ENCODE peak calls at places on chromosomes 5 and 9, in eight cellular contexts. P is smooth muscle cell of the brain vasculature; K is NCI-H345; C is amniotic stem cell; O is stimulated activated CD8-positive, alpha-beta memory T cell treated with anti-CD3 and anti-CD28 coated beads, Interleukin-4, amount 100 ng/mL, for 48 hours; R is AML-193; H is iPS-NIHi11; A is cerebellar cortex. S is an unnamed sample.

GRCh38 chr9:5553211-5553610 is 42.9 kb downstream of the PDCD1LG2 start:
- DNase-seq in H (no peak), A (no peak), C (no peak), R (no peak), K (no peak), P (peak; percentile 35), O (no peak), S (no peak)

GRCh38 chr5:6728011-6728794 is 15.0 kb downstream of the TENT4A start:
- DNase-seq in H (peak; percentile 35), A (no peak), P (no peak), K (peak; percentile 51), R (no peak), C (no peak), O (peak; percentile 40), S (no peak)

GRCh38 chr9:107263289-107263688 is 19.8 kb upstream of the RAD23B start:
- DNase-seq in O (no peak), A (no peak), R (no peak), C (no peak), P (no peak), K (no peak), H (no peak), S (no peak)

GRCh38 chr5:42808888-42809611 is 2.6 kb downstream of the SELENOP start:
- DNase-seq in R (no peak), K (no peak), H (no peak), C (no peak), O (no peak), A (no peak), P (no peak), S (no peak)

GRCh38 chr5:128436825-128437224 is 101.2 kb downstream of the FBN2 start:
- DNase-seq in H (no peak), K (no peak), O (no peak), C (peak; percentile 62), P (peak; percentile 37), A (no peak), R (no peak), S (no peak)

GRCh38 chr5:134851307-134851923 is 5.6 kb downstream of the C5orf24 start:
- DNase-seq in C (no peak), K (peak; percentile 16), H (no peak), R (peak; percentile 52), O (no peak), A (peak; percentile 43), P (no peak), S (no peak)

GRCh38 chr5:140295414-140295813 is 7.5 kb downstream of the PFDN1 start:
- DNase-seq in C (peak; percentile 89), K (peak; percentile 17), A (peak; percentile 42), H (no peak), O (peak; percentile 37), R (peak; percentile 42), P (peak; percentile 84), S (peak; percentile 93)

GRCh38 chr9:95284152-95284551 is 33.4 kb downstream of the FANCC start:
- DNase-seq in A (no peak), K (no peak), O (no peak), P (no peak), H (no peak), C (no peak), R (no peak), S (no peak)

GRCh38 chr9:69885474-69885929 is 64.9 kb downstream of the CFAP95 start:
- DNase-seq in H (peak; percentile 53), C (no peak), P (no peak), A (no peak), R (no peak), O (no peak), K (no peak), S (no peak)

GRCh38 chr5:132501961-132502931 is 11.7 kb upstream of the IRF1 start:
- DNase-seq in C (no peak), H (no peak), A (no peak), R (no peak), O (no peak), K (no peak), P (no peak), S (no peak)

GRCh38 chr9:126363250-126363649 is 36.6 kb downstream of the MVB12B start:
- DNase-seq in A (no peak), O (no peak), K (no peak), R (no peak), C (no peak), P (no peak), H (no peak), S (no peak)

GRCh38 chr9:69443178-69443577 is 118.2 kb downstream of the ENTREP1 start:
- DNase-seq in H (peak; percentile 29), P (no peak), R (no peak), K (peak; percentile 83), C (no peak), O (no peak), A (no peak), S (no peak)

GRCh38 chr5:135185461-135186075 is 151.5 kb upstream of the PITX1 start:
- DNase-seq in K (peak; percentile 24), P (no peak), A (no peak), C (peak; percentile 20), H (no peak), R (no peak), O (no peak), S (peak; percentile 55)

GRCh38 chr5:179368806-179369529 is 23.7 kb upstream of the ADAMTS2 start:
- DNase-seq in P (no peak), R (no peak), O (no peak), K (no peak), A (no peak), C (no peak), H (no peak), S (no peak)

GRCh38 chr5:11385251-11385900 is 518.9 kb downstream of the CTNND2 start:
- DNase-seq in O (no peak), K (no peak), P (no peak), A (no peak), H (peak; percentile 41), C (no peak), R (no peak), S (no peak)

GRCh38 chr9:97307091-97307490 is 368 bp upstream of the CCDC180 start:
- DNase-seq in A (no peak), C (no peak), R (no peak), H (peak; percentile 92), O (peak; percentile 37), K (no peak), P (peak; percentile 49), S (no peak)

GRCh38 chr5:100668511-100668910 is 133.3 kb downstream of the FAM174A start:
- DNase-seq in K (no peak), O (no peak), P (no peak), H (no peak), R (no peak), C (no peak), A (no peak), S (no peak)

GRCh38 chr9:130304643-130305042 is 39.1 kb downstream of the HMCN2 start:
- DNase-seq in K (no peak), R (no peak), C (no peak), O (no peak), A (no peak), P (no peak), H (no peak), S (no peak)

GRCh38 chr5:102223542-102224444 is 72.3 kb downstream of the SLCO4C1 start:
- DNase-seq in O (no peak), C (no peak), R (peak; percentile 51), A (peak; percentile 21), H (peak; percentile 14), K (peak; percentile 56), P (no peak), S (no peak)

GRCh38 chr5:173238312-173239232 is 3.6 kb upstream of the NKX2-5 start:
- DNase-seq in H (peak; percentile 56), O (no peak), A (no peak), P (no peak), R (no peak), K (no peak), C (no peak), S (no peak)

GRCh38 chr9:121984726-121985402 is 108.2 kb downstream of the TTLL11 start:
- DNase-seq in H (no peak), O (no peak), K (no peak), R (no peak), A (no peak), C (peak; percentile 62), P (no peak), S (no peak)

GRCh38 chr5:134714120-134714519 is 24.2 kb upstream of the CAMLG start:
- DNase-seq in C (no peak), H (peak; percentile 7), P (no peak), R (no peak), K (no peak), O (no peak), A (no peak), S (no peak)

GRCh38 chr5:140883927-140884697 is 2.2 kb downstream of the PCDHA13 start:
- DNase-seq in R (no peak), C (no peak), K (no peak), H (no peak), P (no peak), O (no peak), A (no peak), S (no peak)

GRCh38 chr5:117262607-117263131 is 688.0 kb upstream of the SEMA6A start:
- DNase-seq in O (no peak), C (no peak), K (no peak), A (peak; percentile 13), R (no peak), P (no peak), H (no peak), S (no peak)

GRCh38 chr5:178642351-178642909 is 15.6 kb upstream of the CLK4 start:
- DNase-seq in O (no peak), R (no peak), K (peak; percentile 86), C (peak; percentile 97), P (peak; percentile 75), H (no peak), A (no peak), S (peak; percentile 99)

GRCh38 chr5:43432486-43433365 is 20.5 kb upstream of the CCL28 start:
- DNase-seq in O (no peak), K (peak; percentile 62), A (peak; percentile 3), P (peak; percentile 83), H (peak; percentile 57), C (no peak), R (peak; percentile 31), S (no peak)

GRCh38 chr5:19771174-19771835 is 216.7 kb downstream of the CDH18 start:
- DNase-seq in P (no peak), O (no peak), A (no peak), R (no peak), C (no peak), K (no peak), H (no peak), S (no peak)

GRCh38 chr5:14395411-14395810 is 186.2 kb upstream of the OTULINL start:
- DNase-seq in K (no peak), O (no peak), A (no peak), P (no peak), H (no peak), C (no peak), R (no peak), S (no peak)

GRCh38 chr5:127871448-127872153 is 168.4 kb downstream of the CCDC192 start:
- DNase-seq in A (no peak), C (no peak), H (no peak), P (peak; percentile 45), R (peak; percentile 24), K (no peak), O (no peak), S (no peak)

GRCh38 chr9:100099722-100100042 is 639 bp downstream of the INVS start:
- DNase-seq in P (no peak), O (peak; percentile 33), A (no peak), K (no peak), H (peak; percentile 22), R (no peak), C (no peak), S (no peak)

GRCh38 chr5:154143121-154143725 is 47.3 kb upstream of the GALNT10 start:
- DNase-seq in O (no peak), K (no peak), C (no peak), A (peak; percentile 23), P (no peak), R (no peak), H (no peak), S (no peak)

GRCh38 chr9:131774636-131775035 is 34.8 kb upstream of the RAPGEF1 start:
- DNase-seq in R (no peak), K (no peak), A (no peak), H (no peak), C (no peak), O (no peak), P (no peak), S (no peak)

GRCh38 chr5:54742417-54742889 is 224.9 kb downstream of the SNX18 start:
- DNase-seq in O (no peak), H (peak; percentile 35), R (no peak), A (no peak), P (no peak), K (no peak), C (peak; percentile 74), S (peak; percentile 86)